ENCODE peak calls at places on chromosomes 11 and 22, in seven cellular contexts. One of them, this sample, is unnamed.

GRCh38 chr11:3091846-3092602 is 34.8 kb upstream of the CARS1 start:
- DNase-seq in CD8-positive, alpha-beta T cell: peak; percentile 75
- DNase-seq in neural progenitor cell: peak; percentile 85
- DNase-seq in OCI-LY7: peak; percentile 61
- DNase-seq in foreskin fibroblast: peak; percentile 79
- DNase-seq in HFFc6: peak; percentile 52
- DNase-seq in colonic mucosa: peak; percentile 86
- DNase-seq in this sample: peak; percentile 63

GRCh38 chr11:58577441-58578135 is 1.3 kb upstream of the ZFP91 start:
- DNase-seq in colonic mucosa: peak; percentile 68
- DNase-seq in foreskin fibroblast: peak; percentile 94
- DNase-seq in neural progenitor cell: peak; percentile 61
- DNase-seq in HFFc6: peak; percentile 82
- DNase-seq in CD8-positive, alpha-beta T cell: peak; percentile 73
- DNase-seq in OCI-LY7: peak; percentile 94
- DNase-seq in this sample: no peak

GRCh38 chr11:128331317-128331716 is 256.0 kb downstream of the ETS1 start:
- DNase-seq in CD8-positive, alpha-beta T cell: no peak
- DNase-seq in OCI-LY7: peak; percentile 54
- DNase-seq in foreskin fibroblast: no peak
- DNase-seq in colonic mucosa: no peak
- DNase-seq in HFFc6: no peak
- DNase-seq in neural progenitor cell: no peak
- DNase-seq in this sample: no peak

GRCh38 chr22:44702479-44703219 is 645 bp downstream of the PRR5 start:
- DNase-seq in HFFc6: no peak
- DNase-seq in colonic mucosa: peak; percentile 47
- DNase-seq in CD8-positive, alpha-beta T cell: peak; percentile 33
- DNase-seq in foreskin fibroblast: peak; percentile 62
- DNase-seq in neural progenitor cell: peak; percentile 82
- DNase-seq in OCI-LY7: no peak
- DNase-seq in this sample: no peak

GRCh38 chr22:50600967-50601668 is 525 bp downstream of the MAPK8IP2 start:
- DNase-seq in CD8-positive, alpha-beta T cell: no peak
- DNase-seq in colonic mucosa: no peak
- DNase-seq in OCI-LY7: no peak
- DNase-seq in HFFc6: no peak
- DNase-seq in foreskin fibroblast: no peak
- DNase-seq in neural progenitor cell: no peak
- DNase-seq in this sample: no peak

GRCh38 chr11:110081462-110082233 is 11.5 kb upstream of the ZC3H12C start:
- DNase-seq in CD8-positive, alpha-beta T cell: no peak
- DNase-seq in HFFc6: no peak
- DNase-seq in OCI-LY7: no peak
- DNase-seq in neural progenitor cell: no peak
- DNase-seq in foreskin fibroblast: peak; percentile 41
- DNase-seq in colonic mucosa: no peak
- DNase-seq in this sample: no peak

GRCh38 chr11:112541140-112541901 is 280.7 kb upstream of the PLET1 start:
- DNase-seq in colonic mucosa: no peak
- DNase-seq in foreskin fibroblast: no peak
- DNase-seq in neural progenitor cell: no peak
- DNase-seq in CD8-positive, alpha-beta T cell: no peak
- DNase-seq in HFFc6: no peak
- DNase-seq in OCI-LY7: no peak
- DNase-seq in this sample: no peak

GRCh38 chr11:90113541-90113940 is 20.9 kb upstream of the NAALAD2 start:
- DNase-seq in OCI-LY7: peak; percentile 6
- DNase-seq in HFFc6: no peak
- DNase-seq in foreskin fibroblast: peak; percentile 4
- DNase-seq in CD8-positive, alpha-beta T cell: no peak
- DNase-seq in colonic mucosa: no peak
- DNase-seq in neural progenitor cell: no peak
- DNase-seq in this sample: no peak

GRCh38 chr11:65565624-65566453 is 4.4 kb upstream of the ZNRD2 start:
- DNase-seq in neural progenitor cell: no peak
- DNase-seq in colonic mucosa: no peak
- DNase-seq in HFFc6: no peak
- DNase-seq in CD8-positive, alpha-beta T cell: peak; percentile 55
- DNase-seq in OCI-LY7: no peak
- DNase-seq in foreskin fibroblast: no peak
- DNase-seq in this sample: no peak

GRCh38 chr11:73205666-73206343 is 12.3 kb upstream of the P2RY2 start:
- DNase-seq in neural progenitor cell: no peak
- DNase-seq in foreskin fibroblast: peak; percentile 18
- DNase-seq in HFFc6: no peak
- DNase-seq in OCI-LY7: no peak
- DNase-seq in colonic mucosa: no peak
- DNase-seq in CD8-positive, alpha-beta T cell: no peak
- DNase-seq in this sample: no peak

GRCh38 chr11:124945826-124946225 is 8.2 kb upstream of the CCDC15 start:
- DNase-seq in HFFc6: no peak
- DNase-seq in CD8-positive, alpha-beta T cell: no peak
- DNase-seq in colonic mucosa: no peak
- DNase-seq in foreskin fibroblast: no peak
- DNase-seq in neural progenitor cell: no peak
- DNase-seq in OCI-LY7: no peak
- DNase-seq in this sample: no peak

GRCh38 chr22:24086310-24086709 is 75.2 kb downstream of the CABIN1 start:
- DNase-seq in colonic mucosa: no peak
- DNase-seq in OCI-LY7: no peak
- DNase-seq in foreskin fibroblast: no peak
- DNase-seq in HFFc6: no peak
- DNase-seq in neural progenitor cell: no peak
- DNase-seq in CD8-positive, alpha-beta T cell: no peak
- DNase-seq in this sample: peak; percentile 7

GRCh38 chr22:22218302-22218701 is 26.3 kb upstream of the VPREB1 start:
- DNase-seq in OCI-LY7: no peak
- DNase-seq in foreskin fibroblast: no peak
- DNase-seq in colonic mucosa: no peak
- DNase-seq in neural progenitor cell: no peak
- DNase-seq in CD8-positive, alpha-beta T cell: no peak
- DNase-seq in HFFc6: no peak
- DNase-seq in this sample: no peak

GRCh38 chr22:17921871-17922821 is 102.2 kb downstream of the MICAL3 start:
- DNase-seq in foreskin fibroblast: no peak
- DNase-seq in neural progenitor cell: peak; percentile 72
- DNase-seq in CD8-positive, alpha-beta T cell: no peak
- DNase-seq in colonic mucosa: peak; percentile 58
- DNase-seq in OCI-LY7: no peak
- DNase-seq in HFFc6: no peak
- DNase-seq in this sample: peak; percentile 11

GRCh38 chr11:15665368-15665871 is 550.7 kb downstream of the INSC start:
- DNase-seq in HFFc6: peak; percentile 70
- DNase-seq in CD8-positive, alpha-beta T cell: no peak
- DNase-seq in colonic mucosa: peak; percentile 14
- DNase-seq in foreskin fibroblast: no peak
- DNase-seq in neural progenitor cell: no peak
- DNase-seq in OCI-LY7: no peak
- DNase-seq in this sample: no peak

GRCh38 chr11:94563848-94564442 is 3.2 kb upstream of the PIWIL4 start:
- DNase-seq in HFFc6: no peak
- DNase-seq in CD8-positive, alpha-beta T cell: no peak
- DNase-seq in neural progenitor cell: no peak
- DNase-seq in colonic mucosa: no peak
- DNase-seq in foreskin fibroblast: no peak
- DNase-seq in OCI-LY7: no peak
- DNase-seq in this sample: no peak

GRCh38 chr11:9153651-9154050 is 62.3 kb upstream of the SCUBE2 start:
- DNase-seq in OCI-LY7: no peak
- DNase-seq in neural progenitor cell: no peak
- DNase-seq in HFFc6: no peak
- DNase-seq in foreskin fibroblast: no peak
- DNase-seq in colonic mucosa: no peak
- DNase-seq in CD8-positive, alpha-beta T cell: no peak
- DNase-seq in this sample: no peak

GRCh38 chr11:122681731-122682130 is 26.2 kb downstream of the UBASH3B start:
- DNase-seq in foreskin fibroblast: no peak
- DNase-seq in CD8-positive, alpha-beta T cell: no peak
- DNase-seq in HFFc6: no peak
- DNase-seq in OCI-LY7: no peak
- DNase-seq in neural progenitor cell: no peak
- DNase-seq in colonic mucosa: no peak
- DNase-seq in this sample: no peak

GRCh38 chr11:102279641-102280170 is 37.6 kb upstream of the BIRC3 start:
- DNase-seq in colonic mucosa: peak; percentile 72
- DNase-seq in HFFc6: peak; percentile 8
- DNase-seq in CD8-positive, alpha-beta T cell: no peak
- DNase-seq in OCI-LY7: no peak
- DNase-seq in neural progenitor cell: no peak
- DNase-seq in foreskin fibroblast: peak; percentile 79
- DNase-seq in this sample: no peak

GRCh38 chr22:39318507-39319283 is 728 bp downstream of the RPL3 start:
- DNase-seq in HFFc6: no peak
- DNase-seq in OCI-LY7: peak; percentile 59
- DNase-seq in colonic mucosa: no peak
- DNase-seq in foreskin fibroblast: no peak
- DNase-seq in neural progenitor cell: peak; percentile 54
- DNase-seq in CD8-positive, alpha-beta T cell: no peak
- DNase-seq in this sample: no peak

GRCh38 chr11:101817536-101817935 is 97.3 kb upstream of the CEP126 start:
- DNase-seq in OCI-LY7: no peak
- DNase-seq in neural progenitor cell: no peak
- DNase-seq in colonic mucosa: no peak
- DNase-seq in HFFc6: no peak
- DNase-seq in foreskin fibroblast: peak; percentile 7
- DNase-seq in CD8-positive, alpha-beta T cell: no peak
- DNase-seq in this sample: no peak

GRCh38 chr11:14357843-14358728 is 897 bp downstream of the RRAS2 start:
- DNase-seq in CD8-positive, alpha-beta T cell: peak; percentile 32
- DNase-seq in foreskin fibroblast: peak; percentile 87
- DNase-seq in OCI-LY7: no peak
- DNase-seq in colonic mucosa: peak; percentile 70
- DNase-seq in HFFc6: peak; percentile 45
- DNase-seq in neural progenitor cell: peak; percentile 93
- DNase-seq in this sample: peak; percentile 45

GRCh38 chr11:293852-294661 is 5.1 kb downstream of the PGGHG start:
- DNase-seq in HFFc6: no peak
- DNase-seq in CD8-positive, alpha-beta T cell: no peak
- DNase-seq in OCI-LY7: no peak
- DNase-seq in foreskin fibroblast: no peak
- DNase-seq in colonic mucosa: no peak
- DNase-seq in neural progenitor cell: no peak
- DNase-seq in this sample: no peak
- TF ChIP-seq CTCF in HFFc6: no peak
- TF ChIP-seq CTCF in CD8-positive, alpha-beta T cell: no peak
- TF ChIP-seq CTCF in OCI-LY7: no peak
- TF ChIP-seq CTCF in foreskin fibroblast: no peak
- TF ChIP-seq CTCF in colonic mucosa: no peak
- TF ChIP-seq CTCF in neural progenitor cell: no peak
- TF ChIP-seq CTCF in this sample: no peak

DNA sequence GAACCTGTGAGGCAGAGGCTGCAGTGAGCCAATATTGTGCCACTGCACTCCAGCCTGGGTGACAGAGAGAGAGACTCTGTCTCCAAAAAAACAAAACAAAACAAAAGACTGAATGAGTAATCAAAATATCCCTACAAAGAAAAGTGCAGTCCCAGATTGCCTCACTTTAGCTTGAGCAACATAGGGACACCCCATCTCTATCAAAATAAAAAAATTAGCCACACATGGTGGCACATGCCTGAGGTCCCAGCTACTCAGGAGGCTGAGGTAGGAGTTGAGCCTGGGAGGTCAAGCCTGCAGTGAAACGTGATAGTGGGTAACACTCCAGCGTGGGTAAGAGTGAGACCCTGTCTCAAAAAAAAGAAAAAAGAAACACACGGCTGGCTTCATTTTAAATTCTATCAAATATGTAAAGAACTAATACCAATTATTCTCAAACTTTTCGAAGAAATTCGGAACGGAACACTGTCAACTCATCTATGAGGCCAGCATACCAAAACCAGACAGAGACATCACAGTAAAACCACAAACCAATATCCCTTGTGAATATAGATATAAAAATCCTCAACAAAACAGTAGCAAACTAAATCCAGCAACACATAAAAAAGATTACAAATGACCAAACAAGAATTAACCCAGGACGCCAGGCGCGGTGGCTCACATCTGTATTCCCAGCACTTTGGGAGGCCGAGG is 12.9 kb downstream of the CHEK2 start:
- DNase-seq in colonic mucosa: no peak
- DNase-seq in neural progenitor cell: no peak
- DNase-seq in foreskin fibroblast: peak; percentile 71
- DNase-seq in OCI-LY7: no peak
- DNase-seq in HFFc6: no peak
- DNase-seq in CD8-positive, alpha-beta T cell: no peak
- DNase-seq in this sample: no peak
- TF ChIP-seq CTCF in colonic mucosa: no peak
- TF ChIP-seq CTCF in neural progenitor cell: no peak
- TF ChIP-seq CTCF in foreskin fibroblast: no peak
- TF ChIP-seq CTCF in OCI-LY7: no peak
- TF ChIP-seq CTCF in HFFc6: no peak
- TF ChIP-seq CTCF in CD8-positive, alpha-beta T cell: no peak
- TF ChIP-seq CTCF in this sample: no peak

DNA sequence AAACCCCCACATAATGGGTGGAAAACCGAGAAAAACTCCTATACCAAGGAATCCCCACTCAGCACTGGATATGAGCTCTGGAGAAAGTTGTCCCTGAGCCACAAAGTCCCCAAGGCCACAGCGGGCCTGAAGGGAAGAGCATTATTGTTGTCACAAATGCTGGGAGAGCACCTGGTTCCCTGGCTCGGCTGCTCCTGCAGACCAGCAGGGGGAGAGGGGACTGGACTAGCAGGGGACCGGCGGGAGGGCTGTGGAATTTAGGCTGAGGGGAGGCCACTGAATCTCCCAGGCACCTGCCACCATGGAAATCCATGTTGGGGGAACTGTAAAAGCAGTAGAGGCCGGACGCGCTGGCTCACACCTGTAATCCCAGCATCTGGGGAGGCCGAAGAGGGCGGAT is 7.0 kb downstream of the PC start:
- DNase-seq in colonic mucosa: no peak
- DNase-seq in neural progenitor cell: peak; percentile 35
- DNase-seq in OCI-LY7: no peak
- DNase-seq in HFFc6: no peak
- DNase-seq in CD8-positive, alpha-beta T cell: no peak
- DNase-seq in foreskin fibroblast: no peak
- DNase-seq in this sample: no peak
- TF ChIP-seq CTCF in colonic mucosa: no peak
- TF ChIP-seq CTCF in neural progenitor cell: peak; percentile 24
- TF ChIP-seq CTCF in OCI-LY7: no peak
- TF ChIP-seq CTCF in HFFc6: no peak
- TF ChIP-seq CTCF in CD8-positive, alpha-beta T cell: no peak
- TF ChIP-seq CTCF in foreskin fibroblast: no peak
- TF ChIP-seq CTCF in this sample: no peak

DNA sequence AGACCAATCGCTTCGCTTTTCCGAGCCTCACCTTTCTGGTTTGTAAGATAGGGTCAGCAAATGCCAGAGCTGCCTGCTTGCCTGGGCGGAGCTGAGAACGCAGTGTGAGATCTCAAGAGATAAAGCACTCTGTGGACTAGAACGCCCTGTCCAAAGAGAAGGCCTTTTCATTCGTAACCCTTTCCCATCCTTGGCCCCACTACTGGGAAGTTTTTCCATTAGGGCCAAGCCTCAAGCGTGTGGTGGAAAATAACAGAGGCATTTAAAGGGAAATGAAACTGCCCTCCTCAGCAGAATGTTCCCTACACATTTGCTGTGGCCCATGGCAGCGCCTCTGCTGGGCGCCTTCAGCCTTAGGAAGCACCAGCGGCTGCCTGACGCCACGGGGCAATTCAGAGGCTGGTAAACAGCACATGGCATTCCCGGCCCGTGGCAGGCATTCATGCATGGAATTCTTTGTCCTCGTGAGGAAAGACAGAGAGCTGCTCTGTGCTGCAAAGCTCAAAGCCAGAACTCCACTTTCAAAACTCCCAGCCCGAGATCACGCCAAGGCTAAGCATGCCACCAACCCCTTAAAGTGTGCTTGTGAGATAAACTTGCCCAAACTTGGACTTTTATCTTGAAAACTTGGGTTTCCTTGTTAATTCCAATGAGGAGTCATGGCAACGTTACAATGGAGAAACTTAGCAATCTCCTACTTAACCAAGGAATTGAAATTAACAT is 38.1 kb downstream of the AHNAK start:
- DNase-seq in neural progenitor cell: peak; percentile 87
- DNase-seq in colonic mucosa: peak; percentile 78
- DNase-seq in foreskin fibroblast: peak; percentile 84
- DNase-seq in HFFc6: peak; percentile 32
- DNase-seq in OCI-LY7: peak; percentile 40
- DNase-seq in CD8-positive, alpha-beta T cell: no peak
- DNase-seq in this sample: peak; percentile 57
- TF ChIP-seq CTCF in neural progenitor cell: peak; percentile 59
- TF ChIP-seq CTCF in colonic mucosa: peak; percentile 58
- TF ChIP-seq CTCF in foreskin fibroblast: peak; percentile 49
- TF ChIP-seq CTCF in HFFc6: peak; percentile 59
- TF ChIP-seq CTCF in OCI-LY7: peak; percentile 55
- TF ChIP-seq CTCF in CD8-positive, alpha-beta T cell: no peak
- TF ChIP-seq CTCF in this sample: peak; percentile 36